ENCODE peak calls at places on chromosome 13, in five cellular contexts. One of them, this sample, is unnamed.

GRCh38 chr13:76523740-76524382 is 362.3 kb downstream of the KCTD12 start:
- DNase-seq in posterior cingulate gyrus: no peak
- DNase-seq in OCI-LY7: no peak
- DNase-seq in gastrocnemius medialis: no peak
- DNase-seq in left cardiac atrium: no peak
- DNase-seq in this sample: no peak

GRCh38 chr13:31982540-31982939 is 49.0 kb upstream of the FRY start:
- DNase-seq in posterior cingulate gyrus: peak
- DNase-seq in OCI-LY7: no peak
- DNase-seq in gastrocnemius medialis: peak
- DNase-seq in left cardiac atrium: peak
- DNase-seq in this sample: peak

GRCh38 chr13:81021284-81021683 is 680.4 kb upstream of the SPRY2 start:
- DNase-seq in posterior cingulate gyrus: no peak
- DNase-seq in OCI-LY7: no peak
- DNase-seq in gastrocnemius medialis: no peak
- DNase-seq in left cardiac atrium: no peak
- DNase-seq in this sample: no peak

GRCh38 chr13:32669030-32669646 is 82.9 kb downstream of the PDS5B start:
- DNase-seq in posterior cingulate gyrus: no peak
- DNase-seq in OCI-LY7: peak
- DNase-seq in gastrocnemius medialis: no peak
- DNase-seq in left cardiac atrium: no peak
- DNase-seq in this sample: peak

GRCh38 chr13:27641711-27642502 is 20.2 kb downstream of the POLR1D start:
- DNase-seq in posterior cingulate gyrus: no peak
- DNase-seq in OCI-LY7: no peak
- DNase-seq in gastrocnemius medialis: no peak
- DNase-seq in left cardiac atrium: no peak
- DNase-seq in this sample: no peak

GRCh38 chr13:58298556-58299135 is 667.1 kb downstream of the PCDH17 start:
- DNase-seq in posterior cingulate gyrus: no peak
- DNase-seq in OCI-LY7: no peak
- DNase-seq in gastrocnemius medialis: no peak
- DNase-seq in left cardiac atrium: no peak
- DNase-seq in this sample: no peak

GRCh38 chr13:40863723-40864122 is 74.3 kb downstream of the SLC25A15 start:
- DNase-seq in posterior cingulate gyrus: no peak
- DNase-seq in OCI-LY7: no peak
- DNase-seq in gastrocnemius medialis: no peak
- DNase-seq in left cardiac atrium: no peak
- DNase-seq in this sample: no peak

GRCh38 chr13:110512198-110512740 is 49.3 kb downstream of the RAB20 start:
- DNase-seq in posterior cingulate gyrus: no peak
- DNase-seq in OCI-LY7: no peak
- DNase-seq in gastrocnemius medialis: no peak
- DNase-seq in left cardiac atrium: no peak
- DNase-seq in this sample: no peak

GRCh38 chr13:110396913-110397379 is 89.9 kb downstream of the COL4A2 start:
- DNase-seq in posterior cingulate gyrus: no peak
- DNase-seq in OCI-LY7: no peak
- DNase-seq in gastrocnemius medialis: peak
- DNase-seq in left cardiac atrium: peak
- DNase-seq in this sample: peak

GRCh38 chr13:30116379-30116778 is 191.0 kb downstream of the KATNAL1 start:
- DNase-seq in posterior cingulate gyrus: no peak
- DNase-seq in OCI-LY7: no peak
- DNase-seq in gastrocnemius medialis: no peak
- DNase-seq in left cardiac atrium: no peak
- DNase-seq in this sample: no peak

GRCh38 chr13:20182231-20182846 is 10.4 kb downstream of the GJB2 start:
- DNase-seq in posterior cingulate gyrus: peak
- DNase-seq in OCI-LY7: peak
- DNase-seq in gastrocnemius medialis: no peak
- DNase-seq in left cardiac atrium: no peak
- DNase-seq in this sample: peak

GRCh38 chr13:96940961-96941360 is 53.3 kb downstream of the OXGR1 start:
- DNase-seq in posterior cingulate gyrus: no peak
- DNase-seq in OCI-LY7: no peak
- DNase-seq in gastrocnemius medialis: no peak
- DNase-seq in left cardiac atrium: no peak
- DNase-seq in this sample: no peak

GRCh38 chr13:58488251-58488650 is 856.7 kb downstream of the PCDH17 start:
- DNase-seq in posterior cingulate gyrus: no peak
- DNase-seq in OCI-LY7: no peak
- DNase-seq in gastrocnemius medialis: no peak
- DNase-seq in left cardiac atrium: no peak
- DNase-seq in this sample: no peak

GRCh38 chr13:47420012-47420411 is 523.2 kb upstream of the HTR2A start:
- DNase-seq in posterior cingulate gyrus: no peak
- DNase-seq in OCI-LY7: no peak
- DNase-seq in gastrocnemius medialis: peak
- DNase-seq in left cardiac atrium: no peak
- DNase-seq in this sample: peak

GRCh38 chr13:76597868-76598267 is 288.3 kb downstream of the KCTD12 start:
- DNase-seq in posterior cingulate gyrus: no peak
- DNase-seq in OCI-LY7: no peak
- DNase-seq in gastrocnemius medialis: no peak
- DNase-seq in left cardiac atrium: no peak
- DNase-seq in this sample: no peak

GRCh38 chr13:31485183-31485582 is 254.1 kb upstream of the RXFP2 start:
- DNase-seq in posterior cingulate gyrus: no peak
- DNase-seq in OCI-LY7: no peak
- DNase-seq in gastrocnemius medialis: no peak
- DNase-seq in left cardiac atrium: no peak
- DNase-seq in this sample: no peak

GRCh38 chr13:52356327-52356726 is 49.6 kb downstream of the THSD1 start:
- DNase-seq in posterior cingulate gyrus: no peak
- DNase-seq in OCI-LY7: no peak
- DNase-seq in gastrocnemius medialis: no peak
- DNase-seq in left cardiac atrium: no peak
- DNase-seq in this sample: no peak

GRCh38 chr13:30364876-30365275 is 57.4 kb upstream of the UBE2L5 start:
- DNase-seq in posterior cingulate gyrus: no peak
- DNase-seq in OCI-LY7: no peak
- DNase-seq in gastrocnemius medialis: no peak
- DNase-seq in left cardiac atrium: no peak
- DNase-seq in this sample: peak

GRCh38 chr13:47632311-47632710 is 368.8 kb downstream of the SUCLA2 start:
- DNase-seq in posterior cingulate gyrus: no peak
- DNase-seq in OCI-LY7: no peak
- DNase-seq in gastrocnemius medialis: no peak
- DNase-seq in left cardiac atrium: no peak
- DNase-seq in this sample: no peak

GRCh38 chr13:59478908-59479307 is 684.8 kb downstream of the DIAPH3 start:
- DNase-seq in posterior cingulate gyrus: no peak
- DNase-seq in OCI-LY7: no peak
- DNase-seq in gastrocnemius medialis: no peak
- DNase-seq in left cardiac atrium: no peak
- DNase-seq in this sample: no peak

GRCh38 chr13:37479901-37480300 is 118.7 kb downstream of the POSTN start:
- DNase-seq in posterior cingulate gyrus: no peak
- DNase-seq in OCI-LY7: no peak
- DNase-seq in gastrocnemius medialis: no peak
- DNase-seq in left cardiac atrium: no peak
- DNase-seq in this sample: no peak

GRCh38 chr13:37201081-37201480 is 95.6 kb upstream of the CSNK1A1L start:
- DNase-seq in posterior cingulate gyrus: no peak
- DNase-seq in OCI-LY7: no peak
- DNase-seq in gastrocnemius medialis: no peak
- DNase-seq in left cardiac atrium: no peak
- DNase-seq in this sample: no peak

GRCh38 chr13:97212540-97213146 is 9.5 kb upstream of the MBNL2 start:
- DNase-seq in posterior cingulate gyrus: no peak
- DNase-seq in OCI-LY7: peak
- DNase-seq in gastrocnemius medialis: no peak
- DNase-seq in left cardiac atrium: no peak
- DNase-seq in this sample: peak

GRCh38 chr13:50419896-50420295 is 404.7 kb downstream of the KCNRG start:
- DNase-seq in posterior cingulate gyrus: no peak
- DNase-seq in OCI-LY7: no peak
- DNase-seq in gastrocnemius medialis: no peak
- DNase-seq in left cardiac atrium: peak
- DNase-seq in this sample: no peak

GRCh38 chr13:24670927-24671326 is 9.3 kb upstream of the ATP12A start:
- DNase-seq in posterior cingulate gyrus: no peak
- DNase-seq in OCI-LY7: peak
- DNase-seq in gastrocnemius medialis: no peak
- DNase-seq in left cardiac atrium: no peak
- DNase-seq in this sample: peak

GRCh38 chr13:82879921-82880320 is 1002.4 kb downstream of the SLITRK1 start:
- DNase-seq in posterior cingulate gyrus: no peak
- DNase-seq in OCI-LY7: no peak
- DNase-seq in gastrocnemius medialis: no peak
- DNase-seq in left cardiac atrium: no peak
- DNase-seq in this sample: no peak

GRCh38 chr13:30805132-30805537 is 69.8 kb downstream of the ALOX5AP start:
- DNase-seq in posterior cingulate gyrus: no peak
- DNase-seq in OCI-LY7: no peak
- DNase-seq in gastrocnemius medialis: no peak
- DNase-seq in left cardiac atrium: no peak
- DNase-seq in this sample: no peak